ENCODE peak calls at places on chromosomes 6 and 20, in four cellular contexts. F is pulmonary artery endothelial cell, Z is NCI-H82, E is lower lobe of right lung. W is an unnamed sample.

GRCh38 chr20:56328861-56329260 is 29.9 kb upstream of the FAM210B start:
- DNase-seq in E (no peak), F (no peak), Z (no peak), W (no peak)

GRCh38 chr6:24936641-24937317 is 1.0 kb upstream of the RIPOR2 start:
- DNase-seq in Z (no peak), F (no peak), E (no peak), W (no peak)

GRCh38 chr6:35318200-35318844 is 20.7 kb downstream of the DEF6 start:
- DNase-seq in F (no peak), Z (peak), E (peak), W (peak)

GRCh38 chr6:19865178-19865577 is 28.0 kb downstream of the ID4 start:
- DNase-seq in Z (peak), F (no peak), E (no peak), W (no peak)

GRCh38 chr6:106637051-106637717 is 7.8 kb downstream of the QRSL1 start:
- DNase-seq in F (no peak), E (no peak), Z (no peak), W (no peak)

GRCh38 chr20:53652090-53652858 is 58.6 kb upstream of the ZNF217 start:
- DNase-seq in F (no peak), Z (peak), E (no peak), W (no peak)

GRCh38 chr20:36836591-36837329 is 39.2 kb upstream of the TLDC2 start:
- DNase-seq in F (no peak), Z (peak), E (peak), W (peak)

GRCh38 chr20:45311589-45312211 is 3.6 kb upstream of the MATN4 start:
- DNase-seq in E (peak), F (no peak), Z (peak), W (peak)

GRCh38 chr20:7361321-7361720 is 578.9 kb downstream of the HAO1 start:
- DNase-seq in E (no peak), Z (no peak), F (no peak), W (no peak)

GRCh38 chr6:37765182-37765780 is 54.2 kb upstream of the ZFAND3 start:
- DNase-seq in E (no peak), Z (peak), F (no peak), W (no peak)

GRCh38 chr6:47737406-47737805 is 39.0 kb downstream of the ADGRF4 start:
- DNase-seq in E (no peak), F (no peak), Z (no peak), W (no peak)

GRCh38 chr6:74167951-74168350 is 471.9 kb downstream of the CD109 start:
- DNase-seq in F (no peak), E (no peak), Z (no peak), W (no peak)

GRCh38 chr6:47334334-47334733 is 24.6 kb upstream of the TNFRSF21 start:
- DNase-seq in F (no peak), Z (no peak), E (no peak), W (no peak)

GRCh38 chr6:15061176-15061575 is 184.7 kb upstream of the JARID2 start:
- DNase-seq in E (no peak), Z (peak), F (no peak), W (no peak)

GRCh38 chr6:107441706-107442105 is 17.7 kb downstream of the PDSS2 start:
- DNase-seq in Z (no peak), F (no peak), E (no peak), W (no peak)

GRCh38 chr6:22690446-22690845 is 121.1 kb downstream of the HDGFL1 start:
- DNase-seq in F (no peak), E (no peak), Z (no peak), W (no peak)

GRCh38 chr20:62025394-62025793 is 40.3 kb downstream of the TAF4 start:
- DNase-seq in F (no peak), E (no peak), Z (peak), W (no peak)

GRCh38 chr6:19578489-19578888 is 258.7 kb upstream of the ID4 start:
- DNase-seq in F (no peak), Z (no peak), E (no peak), W (no peak)

GRCh38 chr6:84422380-84422968 is 195.0 kb upstream of the CEP162 start:
- DNase-seq in Z (peak), F (peak), E (peak), W (peak)

GRCh38 chr6:43890197-43891062 is 120.4 kb downstream of the VEGFA start:
- DNase-seq in Z (peak), E (no peak), F (no peak), W (no peak)

GRCh38 chr20:44959082-44959895 is 908 bp downstream of the TOMM34 start:
- DNase-seq in Z (peak), E (no peak), F (no peak), W (no peak)

GRCh38 chr20:46767127-46767761 is 57.8 kb downstream of the SLC2A10 start:
- DNase-seq in E (no peak), Z (peak), F (no peak), W (peak)

GRCh38 chr6:155093430-155093829 is 98.3 kb downstream of the TIAM2 start:
- DNase-seq in Z (peak), F (no peak), E (no peak), W (no peak)

GRCh38 chr20:59948828-59949720 is 8.9 kb downstream of the FAM217B start:
- DNase-seq in F (no peak), Z (peak), E (no peak), W (no peak)

GRCh38 chr20:37943033-37943432 is 40.1 kb downstream of the VSTM2L start:
- DNase-seq in E (no peak), F (no peak), Z (no peak), W (no peak)

GRCh38 chr6:25441658-25442276 is 162.6 kb downstream of the CARMIL1 start:
- DNase-seq in E (no peak), F (no peak), Z (no peak), W (no peak)

GRCh38 chr6:29502597-29502996 is 14.8 kb upstream of the MAS1L start:
- DNase-seq in F (peak), E (no peak), Z (no peak), W (no peak)

GRCh38 chr6:40509163-40509562 is 78.0 kb downstream of the LRFN2 start:
- DNase-seq in Z (no peak), F (no peak), E (no peak), W (no peak)

GRCh38 chr6:144150673-144151009 is 324 bp downstream of the STX11 start:
- DNase-seq in Z (no peak), F (no peak), E (peak), W (no peak)

GRCh38 chr20:48638546-48638945 is 189.3 kb downstream of the PREX1 start:
- DNase-seq in Z (no peak), F (peak), E (no peak), W (no peak)

GRCh38 chr6:133052465-133052864 is 188.7 kb upstream of the EYA4 start:
- DNase-seq in Z (no peak), E (no peak), F (no peak), W (no peak)

GRCh38 chr6:128112494-128112893 is 211.6 kb upstream of the THEMIS start:
- DNase-seq in E (no peak), Z (no peak), F (no peak), W (no peak)

GRCh38 chr6:19024737-19025136 is 637.6 kb downstream of the RNF144B start:
- DNase-seq in F (no peak), E (no peak), Z (peak), W (peak)

GRCh38 chr6:159762681-159763293 is 942 bp downstream of the ACAT2 start:
- DNase-seq in Z (no peak), E (peak), F (no peak), W (no peak)

GRCh38 chr6:167825059-167825758 is 1.5 kb upstream of the AFDN start:
- DNase-seq in Z (no peak), F (no peak), E (no peak), W (no peak)

W was measured in NT2/D1.